ENCODE peak calls at places on chromosomes 7 and 10, in five cellular contexts. One of them, this sample, is unnamed.

GRCh38 chr7:155269766-155270585 is 27.7 kb upstream of the INSIG1 start:
- DNase-seq in astrocyte: no peak
- DNase-seq in CD8-positive, alpha-beta T cell: no peak
- DNase-seq in A549: no peak
- DNase-seq in right lobe of liver: peak; percentile 94
- DNase-seq in this sample: no peak

GRCh38 chr10:108980869-108981268 is 942.4 kb downstream of the XPNPEP1 start:
- DNase-seq in CD8-positive, alpha-beta T cell: no peak
- DNase-seq in A549: no peak
- DNase-seq in right lobe of liver: no peak
- DNase-seq in astrocyte: no peak
- DNase-seq in this sample: no peak

GRCh38 chr7:468681-469590 is 50.7 kb downstream of the PDGFA start:
- DNase-seq in CD8-positive, alpha-beta T cell: no peak
- DNase-seq in A549: no peak
- DNase-seq in right lobe of liver: peak; percentile 24
- DNase-seq in astrocyte: peak; percentile 55
- DNase-seq in this sample: no peak

GRCh38 chr10:31101123-31101522 is 69.5 kb upstream of the ZNF438 start:
- DNase-seq in A549: peak; percentile 35
- DNase-seq in astrocyte: peak; percentile 92
- DNase-seq in CD8-positive, alpha-beta T cell: peak; percentile 7
- DNase-seq in right lobe of liver: no peak
- DNase-seq in this sample: no peak

GRCh38 chr10:70053896-70054641 is 1.4 kb downstream of the MACROH2A2 start:
- DNase-seq in right lobe of liver: peak; percentile 55
- DNase-seq in CD8-positive, alpha-beta T cell: no peak
- DNase-seq in A549: peak; percentile 38
- DNase-seq in astrocyte: no peak
- DNase-seq in this sample: no peak

GRCh38 chr10:95289003-95289920 is 1.5 kb downstream of the PDLIM1 start:
- DNase-seq in A549: peak; percentile 76
- DNase-seq in right lobe of liver: no peak
- DNase-seq in CD8-positive, alpha-beta T cell: no peak
- DNase-seq in astrocyte: no peak
- DNase-seq in this sample: no peak

GRCh38 chr10:118970770-118971169 is 58.7 kb upstream of the NANOS1 start:
- DNase-seq in right lobe of liver: peak; percentile 31
- DNase-seq in astrocyte: no peak
- DNase-seq in A549: no peak
- DNase-seq in CD8-positive, alpha-beta T cell: no peak
- DNase-seq in this sample: no peak

GRCh38 chr7:85583225-85583672 is 396.4 kb upstream of the SEMA3D start:
- DNase-seq in right lobe of liver: no peak
- DNase-seq in A549: no peak
- DNase-seq in CD8-positive, alpha-beta T cell: no peak
- DNase-seq in astrocyte: no peak
- DNase-seq in this sample: no peak

GRCh38 chr10:71339796-71340589 is 20.9 kb downstream of the SLC29A3 start:
- DNase-seq in CD8-positive, alpha-beta T cell: no peak
- DNase-seq in A549: peak; percentile 60
- DNase-seq in astrocyte: no peak
- DNase-seq in right lobe of liver: peak; percentile 92
- DNase-seq in this sample: no peak

GRCh38 chr10:71546220-71546619 is 149.5 kb downstream of the CDH23 start:
- DNase-seq in right lobe of liver: no peak
- DNase-seq in CD8-positive, alpha-beta T cell: no peak
- DNase-seq in A549: no peak
- DNase-seq in astrocyte: no peak
- DNase-seq in this sample: no peak

GRCh38 chr10:33735463-33735862 is 401.0 kb upstream of the NRP1 start:
- DNase-seq in CD8-positive, alpha-beta T cell: no peak
- DNase-seq in right lobe of liver: no peak
- DNase-seq in A549: no peak
- DNase-seq in astrocyte: no peak
- DNase-seq in this sample: no peak

GRCh38 chr10:86037096-86037495 is 329.5 kb downstream of the GRID1 start:
- DNase-seq in right lobe of liver: no peak
- DNase-seq in CD8-positive, alpha-beta T cell: no peak
- DNase-seq in A549: no peak
- DNase-seq in astrocyte: no peak
- DNase-seq in this sample: no peak

GRCh38 chr10:12252882-12253546 is 57.0 kb downstream of the CDC123 start:
- DNase-seq in CD8-positive, alpha-beta T cell: no peak
- DNase-seq in right lobe of liver: no peak
- DNase-seq in A549: peak; percentile 43
- DNase-seq in astrocyte: no peak
- DNase-seq in this sample: no peak

GRCh38 chr7:129136887-129137647 is 7.4 kb upstream of the TSPAN33 start:
- DNase-seq in right lobe of liver: no peak
- DNase-seq in CD8-positive, alpha-beta T cell: no peak
- DNase-seq in A549: no peak
- DNase-seq in astrocyte: no peak
- DNase-seq in this sample: no peak

GRCh38 chr10:99506416-99506815 is 26.3 kb upstream of the NKX2-3 start:
- DNase-seq in A549: no peak
- DNase-seq in CD8-positive, alpha-beta T cell: no peak
- DNase-seq in right lobe of liver: no peak
- DNase-seq in astrocyte: no peak
- DNase-seq in this sample: no peak

GRCh38 chr10:44203535-44203934 is 181.4 kb downstream of the CXCL12 start:
- DNase-seq in astrocyte: no peak
- DNase-seq in A549: no peak
- DNase-seq in CD8-positive, alpha-beta T cell: no peak
- DNase-seq in right lobe of liver: no peak
- DNase-seq in this sample: no peak

GRCh38 chr7:90999989-91000979 is 263.9 kb upstream of the FZD1 start:
- DNase-seq in right lobe of liver: no peak
- DNase-seq in CD8-positive, alpha-beta T cell: no peak
- DNase-seq in astrocyte: peak; percentile 30
- DNase-seq in A549: no peak
- DNase-seq in this sample: no peak

GRCh38 chr10:22690614-22691431 is 23.6 kb downstream of the PIP4K2A start:
- DNase-seq in A549: no peak
- DNase-seq in CD8-positive, alpha-beta T cell: no peak
- DNase-seq in astrocyte: no peak
- DNase-seq in right lobe of liver: no peak
- DNase-seq in this sample: no peak

DNA sequence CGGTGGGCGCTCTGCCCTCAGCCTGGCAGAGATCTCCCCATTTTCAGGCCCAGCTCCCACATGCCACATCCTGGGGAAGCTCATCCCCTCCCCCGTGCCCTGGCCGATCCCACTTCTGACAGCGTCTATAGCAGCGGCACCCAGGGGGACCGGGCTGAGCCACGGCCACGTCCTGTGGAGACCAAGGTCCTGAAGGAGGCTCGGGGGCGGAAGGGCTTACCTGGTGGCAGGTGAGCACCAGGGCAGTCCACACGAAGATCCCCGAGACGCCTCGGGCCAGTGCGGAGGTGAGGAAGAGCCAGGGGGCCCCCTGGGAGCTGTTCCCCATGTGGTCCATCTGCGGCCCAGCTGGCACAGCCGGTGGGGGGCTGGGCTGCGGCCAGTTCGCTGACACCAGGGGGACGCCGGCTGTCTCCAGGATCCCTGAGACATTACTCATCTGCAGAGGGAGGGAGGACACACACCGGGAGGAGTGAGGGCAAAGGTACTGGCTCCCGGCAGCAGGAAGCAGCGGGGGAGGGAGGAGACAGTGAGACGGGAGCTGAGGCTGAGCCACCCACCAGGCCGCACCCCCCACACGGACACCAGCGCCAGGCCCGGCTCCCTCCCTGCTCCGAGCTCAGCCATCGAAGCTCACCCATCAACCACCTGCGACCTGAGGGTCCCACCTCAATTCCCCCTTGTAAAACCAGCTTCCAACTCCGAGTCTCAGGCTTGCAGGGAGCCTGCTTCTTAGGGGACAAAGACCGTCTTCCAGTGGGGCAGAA is 776 bp downstream of the TMEM184A start:
- DNase-seq in astrocyte: peak; percentile 71
- DNase-seq in CD8-positive, alpha-beta T cell: no peak
- DNase-seq in A549: peak; percentile 98
- DNase-seq in right lobe of liver: peak; percentile 85
- DNase-seq in this sample: peak; percentile 78
- TF ChIP-seq CTCF in astrocyte: no peak
- TF ChIP-seq CTCF in CD8-positive, alpha-beta T cell: no peak
- TF ChIP-seq CTCF in A549: no peak
- TF ChIP-seq CTCF in right lobe of liver: no peak
- TF ChIP-seq CTCF in this sample: no peak

GRCh38 chr10:79102056-79102874 is 33.5 kb downstream of the ZMIZ1 start:
- DNase-seq in astrocyte: peak; percentile 66
- DNase-seq in CD8-positive, alpha-beta T cell: no peak
- DNase-seq in A549: no peak
- DNase-seq in right lobe of liver: no peak
- DNase-seq in this sample: no peak
- TF ChIP-seq CTCF in astrocyte: no peak
- TF ChIP-seq CTCF in CD8-positive, alpha-beta T cell: no peak
- TF ChIP-seq CTCF in A549: no peak
- TF ChIP-seq CTCF in right lobe of liver: no peak
- TF ChIP-seq CTCF in this sample: no peak

GRCh38 chr10:52653510-52653909 is 119.1 kb downstream of the MBL2 start:
- DNase-seq in CD8-positive, alpha-beta T cell: no peak
- DNase-seq in A549: no peak
- DNase-seq in astrocyte: no peak
- DNase-seq in right lobe of liver: peak; percentile 55
- DNase-seq in this sample: no peak
- TF ChIP-seq CTCF in CD8-positive, alpha-beta T cell: no peak
- TF ChIP-seq CTCF in A549: no peak
- TF ChIP-seq CTCF in astrocyte: no peak
- TF ChIP-seq CTCF in right lobe of liver: no peak
- TF ChIP-seq CTCF in this sample: no peak

DNA sequence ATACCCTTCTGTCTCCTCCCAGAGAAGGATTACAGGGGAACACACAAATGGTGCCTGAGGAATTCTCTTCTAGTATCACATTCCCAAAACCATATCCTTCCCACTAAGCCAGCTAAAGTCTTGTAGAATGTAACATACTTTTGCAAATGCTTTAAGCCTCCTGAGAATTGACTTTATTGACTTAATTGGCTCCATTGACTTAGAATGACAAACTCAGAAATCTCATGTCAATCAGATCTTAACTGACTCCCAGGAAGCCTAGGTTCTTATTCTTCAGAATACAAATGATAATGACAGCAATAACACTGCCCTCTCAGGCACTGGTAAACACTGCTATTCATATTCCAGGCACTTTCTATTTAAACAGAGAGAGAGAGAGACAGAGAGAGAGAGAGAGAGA is 356.9 kb upstream of the PRKCQ start:
- DNase-seq in A549: no peak
- DNase-seq in CD8-positive, alpha-beta T cell: no peak
- DNase-seq in astrocyte: no peak
- DNase-seq in right lobe of liver: no peak
- DNase-seq in this sample: no peak
- TF ChIP-seq CTCF in A549: no peak
- TF ChIP-seq CTCF in CD8-positive, alpha-beta T cell: no peak
- TF ChIP-seq CTCF in astrocyte: no peak
- TF ChIP-seq CTCF in right lobe of liver: no peak
- TF ChIP-seq CTCF in this sample: no peak

DNA sequence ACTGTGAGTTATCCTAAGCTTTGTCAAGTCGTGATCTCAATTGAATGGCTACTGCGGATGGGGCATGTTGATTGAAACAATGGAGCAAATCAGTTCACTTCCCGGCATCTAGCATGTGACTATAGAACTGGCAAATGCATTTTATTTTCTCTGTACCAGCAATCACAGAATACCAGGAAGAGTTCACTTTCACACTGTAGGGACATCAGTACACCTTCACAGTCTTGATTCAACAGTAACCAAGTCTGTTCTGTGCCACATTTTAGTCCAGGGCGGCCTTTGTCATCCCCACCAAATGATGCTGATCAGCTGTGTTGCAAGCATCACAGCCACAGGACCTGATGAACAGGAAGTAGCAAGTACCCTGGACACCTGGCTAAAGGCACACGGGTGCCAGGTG is 32.1 kb upstream of the JAKMIP3 start:
- DNase-seq in astrocyte: no peak
- DNase-seq in right lobe of liver: no peak
- DNase-seq in CD8-positive, alpha-beta T cell: no peak
- DNase-seq in A549: no peak
- DNase-seq in this sample: no peak
- TF ChIP-seq CTCF in astrocyte: no peak
- TF ChIP-seq CTCF in right lobe of liver: no peak
- TF ChIP-seq CTCF in CD8-positive, alpha-beta T cell: no peak
- TF ChIP-seq CTCF in A549: no peak
- TF ChIP-seq CTCF in this sample: no peak

DNA sequence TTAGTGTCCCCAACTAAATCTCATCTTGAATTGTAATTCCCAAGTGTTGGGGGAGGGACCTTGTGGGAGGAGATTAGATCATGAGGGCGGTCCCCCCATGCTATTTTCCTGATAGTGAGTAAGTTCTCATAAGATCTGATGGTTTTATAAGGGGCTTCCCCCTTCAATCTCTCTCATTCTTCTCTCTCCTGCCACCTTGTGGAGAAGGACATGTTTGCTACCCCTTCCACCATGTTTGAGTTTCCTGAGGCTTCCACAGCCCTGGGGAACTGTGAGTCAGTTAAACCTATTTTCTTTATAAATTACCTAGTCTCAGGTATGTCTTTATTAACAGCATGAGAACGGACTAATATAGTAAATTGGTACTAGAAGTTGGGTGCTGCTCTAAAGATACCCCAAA is 365.6 kb downstream of the ANKRD7 start:
- DNase-seq in A549: no peak
- DNase-seq in right lobe of liver: no peak
- DNase-seq in CD8-positive, alpha-beta T cell: no peak
- DNase-seq in astrocyte: no peak
- DNase-seq in this sample: no peak
- TF ChIP-seq CTCF in A549: no peak
- TF ChIP-seq CTCF in right lobe of liver: no peak
- TF ChIP-seq CTCF in CD8-positive, alpha-beta T cell: no peak
- TF ChIP-seq CTCF in astrocyte: peak; percentile 21
- TF ChIP-seq CTCF in this sample: no peak

GRCh38 chr7:76318488-76319353 is 16.2 kb downstream of the HSPB1 start:
- DNase-seq in CD8-positive, alpha-beta T cell: peak; percentile 60
- DNase-seq in astrocyte: peak; percentile 82
- DNase-seq in A549: peak; percentile 95
- DNase-seq in right lobe of liver: peak; percentile 89
- DNase-seq in this sample: peak; percentile 63
- TF ChIP-seq CTCF in CD8-positive, alpha-beta T cell: peak; percentile 36
- TF ChIP-seq CTCF in astrocyte: peak; percentile 29
- TF ChIP-seq CTCF in A549: peak; percentile 26
- TF ChIP-seq CTCF in right lobe of liver: peak; percentile 44
- TF ChIP-seq CTCF in this sample: peak; percentile 34